ENCODE peak calls at places on chromosomes 3 and 15, in nine cellular contexts. Y is IMR-90, B is NB4, P is spleen, A is GM12891, X is adrenal gland, S is HepG2, E is thyroid gland, D is ovary. O is an unnamed sample.
A peak's percentile ranks its signal among the peaks of the same experiment; 100 is the strongest.

GRCh38 chr15:23574742-23575141 is 9.3 kb downstream of the MKRN3 start:
- DNase-seq in P (no peak), X (no peak), E (no peak), Y (no peak), S (no peak), D (no peak), B (no peak), A (no peak), O (no peak)

GRCh38 chr15:48221885-48222284 is 15.8 kb downstream of the SLC12A1 start:
- DNase-seq in X (no peak), D (no peak), E (no peak), P (no peak), A (no peak), S (no peak), B (no peak), Y (no peak), O (no peak)

GRCh38 chr3:64642327-64643151 is 45.3 kb downstream of the ADAMTS9 start:
- DNase-seq in E (no peak), B (no peak), Y (no peak), S (no peak), X (no peak), D (no peak), A (no peak), P (no peak), O (no peak)

GRCh38 chr3:44445786-44446185 is 31.7 kb downstream of the ZNF445 start:
- DNase-seq in D (no peak), S (no peak), Y (no peak), A (no peak), P (no peak), X (no peak), E (no peak), B (no peak), O (no peak)

GRCh38 chr15:67024322-67024997 is 40.9 kb upstream of the SMAD3 start:
- DNase-seq in D (peak; percentile 74), A (no peak), X (peak; percentile 95), Y (peak; percentile 97), S (peak; percentile 77), P (no peak), E (peak; percentile 63), B (peak; percentile 96), O (peak; percentile 87)

GRCh38 chr15:71220828-71221227 is 105.6 kb downstream of the THSD4 start:
- DNase-seq in D (no peak), S (no peak), Y (no peak), A (no peak), X (peak; percentile 18), E (no peak), P (no peak), B (no peak), O (no peak)

GRCh38 chr3:126926684-126927404 is 56.1 kb upstream of the PLXNA1 start:
- DNase-seq in X (peak; percentile 78), E (peak; percentile 33), Y (peak; percentile 89), P (peak; percentile 71), B (no peak), D (peak; percentile 62), S (no peak), A (no peak), O (no peak)

GRCh38 chr3:148090156-148090555 is 607.5 kb upstream of the AGTR1 start:
- DNase-seq in Y (no peak), E (no peak), P (no peak), B (no peak), D (no peak), A (no peak), S (no peak), X (no peak), O (no peak)

GRCh38 chr3:78838362-78838761 is 929.4 kb downstream of the ROBO1 start:
- DNase-seq in E (no peak), B (no peak), Y (no peak), X (no peak), S (no peak), D (no peak), P (no peak), A (no peak), O (no peak)

GRCh38 chr3:10410383-10411002 is 89.6 kb upstream of the SEC13 start:
- DNase-seq in B (no peak), A (no peak), E (no peak), X (no peak), Y (no peak), S (no peak), D (no peak), P (no peak), O (no peak)
- TF ChIP-seq POLR2A in B (no peak), A (no peak), E (no peak), X (no peak), Y (no peak), S (no peak), D (no peak), P (no peak), O (no peak)

GRCh38 chr3:172210355-172210754 is 171.0 kb downstream of the FNDC3B start:
- DNase-seq in P (no peak), Y (peak; percentile 35), B (no peak), X (no peak), D (no peak), E (no peak), S (no peak), A (no peak), O (no peak)

GRCh38 chr3:172216267-172216666 is 176.9 kb downstream of the FNDC3B start:
- DNase-seq in E (no peak), X (no peak), A (no peak), B (no peak), D (no peak), S (no peak), P (no peak), Y (no peak), O (no peak)

GRCh38 chr3:172211123-172211522 is 171.7 kb downstream of the FNDC3B start:
- DNase-seq in S (no peak), B (no peak), Y (peak; percentile 25), D (no peak), E (no peak), A (no peak), X (no peak), P (no peak), O (no peak)

GRCh38 chr3:172213765-172214358 is 174.5 kb downstream of the FNDC3B start:
- DNase-seq in B (no peak), S (no peak), D (no peak), A (no peak), Y (no peak), P (no peak), E (no peak), X (no peak), O (no peak)

GRCh38 chr3:172213168-172213567 is 173.8 kb downstream of the FNDC3B start:
- DNase-seq in P (no peak), S (no peak), Y (peak; percentile 81), B (no peak), A (no peak), D (no peak), E (no peak), X (no peak), O (no peak)
- TF ChIP-seq POLR2A in P (no peak), S (no peak), Y (no peak), B (no peak), A (no peak), D (no peak), E (no peak), X (no peak), O (no peak)

GRCh38 chr3:16336876-16337275 is 71.9 kb downstream of the OXNAD1 start:
- DNase-seq in D (no peak), S (no peak), A (no peak), B (no peak), P (no peak), Y (no peak), E (no peak), X (no peak), O (no peak)

GRCh38 chr3:16338124-16338523 is 73.1 kb downstream of the OXNAD1 start:
- DNase-seq in P (peak; percentile 90), E (no peak), B (peak; percentile 75), Y (no peak), A (peak; percentile 30), S (no peak), D (no peak), X (no peak), O (no peak)

GRCh38 chr3:16335364-16335763 is 70.4 kb downstream of the OXNAD1 start:
- DNase-seq in P (no peak), A (no peak), D (no peak), B (no peak), Y (no peak), E (no peak), X (no peak), S (no peak), O (no peak)

GRCh38 chr3:16334909-16335308 is 69.9 kb downstream of the OXNAD1 start:
- DNase-seq in S (no peak), E (no peak), Y (peak; percentile 5), P (no peak), A (no peak), X (no peak), D (no peak), B (no peak), O (no peak)

DNA sequence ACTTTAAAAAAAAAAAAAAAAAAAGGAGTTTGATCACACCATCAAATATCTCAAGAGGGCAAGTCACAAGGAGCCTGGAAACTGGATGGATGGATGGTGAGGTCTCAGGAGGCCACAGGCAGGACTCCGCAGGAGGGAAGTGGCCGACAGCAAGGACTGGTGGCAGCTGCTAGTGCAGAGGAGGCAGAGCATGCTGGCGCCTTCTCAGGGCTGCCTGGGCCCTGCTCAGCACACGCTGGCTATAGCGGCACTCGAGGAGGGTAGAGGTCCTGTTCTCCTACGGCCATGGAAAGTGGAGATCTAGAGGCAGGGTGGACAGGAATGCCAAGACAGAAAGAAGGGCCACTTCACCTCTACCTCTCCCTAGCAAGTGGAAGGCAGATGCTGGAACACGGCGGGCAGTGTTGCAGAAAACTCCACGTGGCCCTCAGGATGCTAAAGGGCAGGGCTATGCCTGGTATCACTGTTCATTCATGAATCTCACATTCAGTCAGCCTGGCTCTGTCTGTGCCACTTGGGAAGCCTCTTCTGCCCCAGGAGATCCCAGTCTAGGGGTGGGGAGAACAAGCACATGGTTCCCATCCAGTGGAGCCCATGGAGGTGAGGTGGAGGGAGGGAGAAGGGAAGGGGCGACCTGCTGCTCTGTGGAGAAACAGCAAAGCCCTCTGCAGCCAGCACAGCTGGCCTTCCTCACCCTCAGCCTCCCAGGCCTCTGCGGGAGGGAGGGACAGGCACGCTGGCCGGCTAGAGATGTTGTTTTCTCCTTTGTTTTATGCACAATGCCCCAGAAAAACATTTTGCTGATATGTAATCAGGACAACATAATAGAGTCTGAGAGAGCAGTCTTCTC is 71.0 kb downstream of the OXNAD1 start:
- DNase-seq in B (no peak), Y (no peak), P (no peak), X (no peak), A (no peak), E (peak; percentile 72), S (no peak), D (peak; percentile 58), O (no peak)
- TF ChIP-seq POLR2A in B (no peak), Y (no peak), P (no peak), X (no peak), A (no peak), E (no peak), S (no peak), D (no peak), O (no peak)

DNA sequence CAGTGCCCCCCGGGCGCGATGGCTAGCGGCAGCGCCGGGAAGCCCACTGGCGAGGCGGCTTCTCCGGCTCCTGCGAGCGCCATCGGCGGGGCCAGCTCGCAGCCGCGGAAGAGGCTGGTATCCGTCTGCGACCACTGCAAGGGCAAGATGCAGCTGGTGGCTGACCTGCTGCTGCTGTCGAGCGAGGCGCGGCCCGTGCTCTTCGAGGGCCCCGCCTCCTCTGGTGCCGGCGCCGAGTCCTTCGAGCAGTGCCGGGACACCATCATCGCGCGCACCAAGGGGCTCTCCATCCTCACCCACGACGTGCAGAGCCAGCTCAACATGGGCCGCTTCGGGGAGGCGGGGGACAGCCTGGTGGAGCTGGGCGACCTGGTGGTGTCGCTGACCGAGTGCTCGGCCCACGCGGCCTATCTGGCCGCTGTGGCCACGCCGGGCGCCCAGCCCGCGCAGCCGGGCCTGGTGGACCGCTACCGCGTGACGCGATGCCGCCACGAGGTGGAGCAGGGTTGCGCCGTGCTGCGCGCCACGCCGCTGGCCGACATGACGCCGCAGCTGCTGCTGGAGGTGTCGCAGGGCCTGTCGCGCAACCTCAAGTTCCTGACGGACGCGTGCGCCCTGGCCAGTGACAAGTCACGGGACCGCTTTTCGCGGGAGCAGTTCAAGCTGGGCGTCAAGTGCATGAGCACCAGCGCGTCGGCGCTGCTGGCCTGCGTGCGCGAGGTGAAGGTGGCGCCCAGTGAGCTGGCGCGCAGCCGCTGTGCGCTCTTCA is 1.7 kb downstream of the TLNRD1 start:
- DNase-seq in B (no peak), P (peak; percentile 88), E (no peak), S (no peak), D (peak; percentile 50), A (no peak), Y (no peak), X (no peak), O (no peak)
- TF ChIP-seq POLR2A in B (no peak), P (no peak), E (no peak), S (no peak), D (no peak), A (no peak), Y (no peak), X (no peak), O (no peak)

O was measured in erythroblast.